ENCODE peak calls at places on chromosomes 3 and 15, in nine cellular contexts. Z is PC-3; F is natural killer cell; O is GM13976; H is lung; L is bronchial epithelial cell; W is CD4-positive, alpha-beta T cell; G is astrocyte of the spinal cord; E is cardiac fibroblast. Q is an unnamed sample.

GRCh38 chr3:188365978-188366698 is 212.2 kb downstream of the LPP start:
- DNase-seq in E (peak; percentile 53), W (no peak), Z (peak; percentile 39), H (no peak), O (no peak), G (peak; percentile 27), L (no peak), F (no peak), Q (peak; percentile 43)

GRCh38 chr15:98649996-98650870 is 1.9 kb downstream of the IGF1R start:
- DNase-seq in E (peak; percentile 35), G (no peak), Z (peak; percentile 18), H (peak; percentile 36), W (peak; percentile 39), F (peak; percentile 75), O (no peak), L (no peak), Q (peak; percentile 51)

GRCh38 chr15:70617076-70617910 is 146.1 kb downstream of the UACA start:
- DNase-seq in G (no peak), H (no peak), F (no peak), E (peak; percentile 29), Z (peak; percentile 17), W (no peak), L (no peak), O (no peak), Q (peak; percentile 58)

GRCh38 chr15:41558400-41559238 is at the start of gene TYRO3:
- DNase-seq in Z (peak; percentile 51), G (peak; percentile 25), L (no peak), O (peak; percentile 86), F (peak; percentile 71), W (peak; percentile 71), E (peak; percentile 61), H (no peak), Q (peak; percentile 15)

GRCh38 chr15:39400821-39401550 is 179.9 kb upstream of the THBS1 start:
- DNase-seq in F (no peak), E (peak; percentile 78), O (no peak), L (no peak), H (no peak), Z (no peak), G (no peak), W (no peak), Q (peak; percentile 18)

GRCh38 chr3:134020135-134020680 is 9.5 kb downstream of the SLCO2A1 start:
- DNase-seq in E (no peak), O (no peak), L (no peak), Z (no peak), G (no peak), W (no peak), H (no peak), F (no peak), Q (no peak)

GRCh38 chr15:99164119-99164518 is 59.2 kb downstream of the SYNM start:
- DNase-seq in H (no peak), W (no peak), L (no peak), E (no peak), G (no peak), F (no peak), O (no peak), Z (no peak), Q (no peak)

GRCh38 chr3:197333901-197334639 is 35.7 kb upstream of the DLG1 start:
- DNase-seq in W (no peak), O (no peak), E (no peak), F (no peak), G (no peak), Z (no peak), H (peak; percentile 36), L (peak; percentile 49), Q (no peak)

GRCh38 chr3:157135671-157136396 is 24.1 kb downstream of the CCNL1 start:
- DNase-seq in L (peak; percentile 73), E (peak; percentile 82), W (no peak), O (no peak), H (no peak), F (no peak), Z (peak; percentile 85), G (peak; percentile 83), Q (peak; percentile 93)

GRCh38 chr15:31503256-31503655 is 176.6 kb downstream of the KLF13 start:
- DNase-seq in Z (no peak), W (no peak), E (no peak), O (no peak), G (no peak), F (no peak), H (peak; percentile 19), L (no peak), Q (no peak)

GRCh38 chr3:16174976-16175901 is 759 bp downstream of the GALNT15 start:
- DNase-seq in H (no peak), L (no peak), F (no peak), W (no peak), E (no peak), O (no peak), G (no peak), Z (no peak), Q (no peak)

GRCh38 chr3:145767909-145768308 is 393.1 kb downstream of the PLOD2 start:
- DNase-seq in G (peak; percentile 27), F (no peak), W (no peak), E (peak; percentile 19), O (no peak), L (peak; percentile 18), H (no peak), Z (peak; percentile 23), Q (peak; percentile 22)

GRCh38 chr3:158403013-158403412 is 168.0 kb upstream of the MLF1 start:
- DNase-seq in Z (no peak), O (no peak), G (no peak), E (no peak), L (no peak), W (no peak), F (no peak), H (no peak), Q (no peak)

GRCh38 chr3:122383915-122384697 is at the start of gene FAM162A:
- DNase-seq in E (peak; percentile 87), W (peak; percentile 92), G (peak; percentile 89), H (peak; percentile 95), F (peak; percentile 88), L (peak; percentile 80), Z (peak; percentile 98), O (peak; percentile 95), Q (peak; percentile 67)

GRCh38 chr3:97821413-97821809 is 400 bp upstream of the CRYBG3 start:
- DNase-seq in L (peak; percentile 46), O (no peak), F (peak; percentile 38), W (peak; percentile 32), G (peak; percentile 77), H (peak; percentile 56), Z (no peak), E (no peak), Q (peak; percentile 49)

DNA sequence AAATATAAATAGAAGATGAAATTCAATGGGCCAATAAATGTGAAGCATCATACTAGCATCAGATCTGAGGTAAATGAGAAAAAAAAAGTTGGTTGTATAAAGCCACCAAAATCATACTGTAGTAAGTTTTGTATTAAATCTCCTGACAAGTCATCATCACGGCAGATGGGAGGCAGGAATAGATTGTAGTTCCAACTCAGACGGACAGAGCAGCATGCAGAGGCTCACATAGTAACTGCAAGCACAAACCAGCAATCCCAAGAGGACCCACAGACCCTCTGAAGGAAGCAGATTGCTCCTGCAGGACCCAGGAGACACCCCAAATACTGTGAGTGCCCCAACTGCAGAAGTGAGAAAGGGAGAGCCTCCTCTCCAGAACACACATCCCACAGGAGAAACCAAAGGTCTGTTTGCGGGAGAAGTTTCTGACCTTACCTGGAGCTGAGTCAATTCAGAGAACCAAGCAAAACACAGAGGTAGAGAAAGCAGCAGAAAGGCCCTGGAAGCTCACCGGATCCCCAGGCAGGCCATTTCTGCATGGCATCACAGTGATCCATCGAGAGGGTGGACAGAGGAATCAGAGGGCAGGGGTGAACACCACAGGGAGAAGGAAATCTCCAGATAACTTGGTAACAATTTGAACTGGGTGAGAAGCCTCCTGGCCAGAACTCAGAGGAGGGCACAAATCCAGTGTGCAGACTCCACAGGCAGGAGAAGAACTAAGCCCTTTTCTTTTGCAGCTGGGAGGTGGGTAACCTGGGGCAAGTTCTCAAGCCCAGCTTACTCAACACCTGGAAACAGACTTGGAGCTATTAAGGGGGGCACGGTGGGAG is 141.6 kb upstream of the ARHGEF26 start:
- DNase-seq in L (no peak), O (no peak), Z (no peak), W (no peak), G (no peak), E (no peak), F (no peak), H (no peak), Q (no peak)
- TF ChIP-seq CTCF in L (no peak), O (no peak), Z (no peak), W (no peak), G (no peak), E (no peak), F (no peak), H (no peak), Q (no peak)

DNA sequence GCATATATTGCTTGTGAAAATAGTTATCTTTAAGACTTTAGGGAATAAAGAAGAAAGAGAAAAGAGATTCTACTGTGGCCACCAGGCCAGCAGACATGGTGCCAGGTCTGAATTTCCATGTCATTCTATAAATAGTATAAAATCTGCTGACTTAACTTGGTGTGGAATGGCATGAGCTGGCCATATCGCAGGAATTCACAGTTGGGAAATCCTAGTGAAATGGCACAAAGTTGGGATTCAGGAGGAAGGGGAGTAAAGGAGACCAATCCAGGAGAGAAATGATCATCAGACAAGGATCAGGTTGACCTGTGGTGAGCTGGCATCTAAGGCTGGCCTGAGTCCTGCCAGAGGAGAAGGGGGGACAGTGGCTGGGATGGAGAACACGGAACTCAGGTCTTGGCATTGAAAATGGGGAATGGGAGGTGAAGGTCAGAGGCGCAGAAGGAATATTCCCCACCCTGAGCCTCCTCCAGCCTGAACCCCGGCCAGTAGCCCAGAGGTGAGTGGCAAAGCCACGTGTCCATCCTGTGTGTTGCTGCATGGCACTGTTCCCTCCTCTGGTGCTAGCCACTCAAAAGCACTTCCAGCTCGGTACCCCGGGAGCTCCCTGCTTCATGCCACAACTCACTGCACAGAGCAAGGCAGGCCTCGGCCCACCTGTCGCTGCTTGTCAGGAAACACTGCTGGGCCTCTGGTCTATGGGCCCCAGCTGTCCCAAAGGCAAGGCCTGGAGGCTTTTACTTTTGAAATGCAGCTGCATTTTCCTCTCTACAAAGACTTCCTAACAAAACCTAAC is 51.4 kb downstream of the SSUH2 start:
- DNase-seq in W (no peak), Z (no peak), E (peak; percentile 61), L (no peak), O (no peak), G (no peak), H (no peak), F (no peak), Q (peak; percentile 63)
- TF ChIP-seq CTCF in W (no peak), Z (no peak), E (no peak), L (no peak), O (no peak), G (no peak), H (no peak), F (no peak), Q (no peak)

GRCh38 chr15:92645051-92645631 is 10.4 kb downstream of the FAM174B start:
- DNase-seq in H (no peak), E (no peak), O (no peak), Z (peak; percentile 72), G (no peak), W (no peak), F (no peak), L (no peak), Q (peak; percentile 11)
- TF ChIP-seq CTCF in H (no peak), E (no peak), O (no peak), Z (no peak), G (no peak), W (no peak), F (no peak), L (no peak), Q (no peak)

DNA sequence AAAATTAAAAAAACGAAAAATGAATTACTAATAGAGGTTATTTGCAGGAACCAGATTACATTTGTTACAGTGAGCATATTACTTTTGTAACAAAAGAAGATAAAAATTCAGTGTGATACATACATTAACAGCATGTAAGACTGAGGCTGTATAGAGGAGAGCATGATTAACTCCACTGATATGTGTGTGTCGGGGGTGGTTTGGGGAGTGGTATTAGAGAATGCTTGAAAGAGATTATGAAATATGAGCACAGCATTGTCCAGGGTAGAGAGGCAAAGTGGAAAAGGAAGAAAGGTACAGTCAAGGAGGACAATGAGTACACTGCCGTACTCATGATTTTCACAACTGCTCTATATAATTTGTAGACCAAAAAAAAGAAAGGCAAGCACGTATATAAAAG is 62.9 kb upstream of the LRRFIP2 start:
- DNase-seq in W (no peak), G (no peak), L (peak; percentile 92), H (no peak), F (no peak), Z (peak; percentile 77), O (no peak), E (no peak), Q (no peak)
- TF ChIP-seq CTCF in W (no peak), G (no peak), L (no peak), H (no peak), F (no peak), Z (no peak), O (no peak), E (no peak), Q (no peak)

Q was measured in fibroblast of the aortic adventitia.